ENCODE peak calls at places on chromosomes 2 and 18, in seven cellular contexts. L is NCI-H2081, Q is cardiac septum, R is NCI-H345, D is BJ, B is AG08396, J is foreskin melanocyte. E is an unnamed sample.

GRCh38 chr2:40512246-40512645 is 60.4 kb upstream of the SLC8A1 start:
- DNase-seq in B (no peak), L (no peak), Q (no peak), D (no peak), J (no peak), R (no peak), E (no peak)

GRCh38 chr2:64751286-64752260 is 97.9 kb upstream of the SERTAD2 start:
- DNase-seq in Q (no peak), J (peak), R (peak), L (peak), D (no peak), B (peak), E (peak)

GRCh38 chr18:55219059-55219458 is 259.8 kb upstream of the CCDC68 start:
- DNase-seq in R (no peak), D (no peak), Q (no peak), J (no peak), L (no peak), B (no peak), E (no peak)

GRCh38 chr2:63446658-63447057 is 141.6 kb downstream of the WDPCP start:
- DNase-seq in J (no peak), B (no peak), Q (no peak), L (no peak), R (no peak), D (no peak), E (no peak)

GRCh38 chr18:46250084-46250811 is 146.1 kb downstream of the HAUS1 start:
- DNase-seq in Q (no peak), L (peak), B (peak), D (no peak), J (peak), R (no peak), E (peak)

GRCh38 chr2:212777020-212777491 is 238.5 kb upstream of the ERBB4 start:
- DNase-seq in J (peak), B (peak), Q (no peak), L (peak), D (no peak), R (peak), E (no peak)

GRCh38 chr2:223054193-223054781 is 2.3 kb downstream of the KCNE4 start:
- DNase-seq in D (peak), L (no peak), J (peak), Q (no peak), B (no peak), R (no peak), E (peak)

GRCh38 chr18:10228380-10228779 is 226.1 kb upstream of the APCDD1 start:
- DNase-seq in Q (no peak), J (no peak), L (no peak), R (no peak), D (no peak), B (no peak), E (no peak)

GRCh38 chr2:96408631-96409542 is 73.3 kb downstream of the NCAPH start:
- DNase-seq in B (no peak), D (no peak), L (no peak), Q (peak), J (peak), R (no peak), E (no peak)

GRCh38 chr2:125710561-125710960 is 945.4 kb upstream of the GYPC start:
- DNase-seq in B (no peak), Q (no peak), L (no peak), R (no peak), D (no peak), J (no peak), E (no peak)

GRCh38 chr2:179049546-179050311 is at the start of gene CCDC141:
- DNase-seq in B (no peak), D (no peak), Q (no peak), J (peak), L (no peak), R (no peak), E (no peak)

GRCh38 chr2:26562811-26563645 is 78.1 kb downstream of the CIB4 start:
- DNase-seq in B (no peak), Q (peak), R (peak), L (peak), J (peak), D (no peak), E (peak)

GRCh38 chr2:177029075-177029474 is 183.5 kb upstream of the HNRNPA3 start:
- DNase-seq in L (no peak), D (no peak), R (no peak), B (no peak), J (no peak), Q (no peak), E (no peak)

GRCh38 chr2:162629085-162629484 is 209.5 kb downstream of the KCNH7 start:
- DNase-seq in R (no peak), J (no peak), B (no peak), L (no peak), Q (no peak), D (no peak), E (no peak)

GRCh38 chr2:185108588-185108987 is 510.3 kb downstream of the ZNF804A start:
- DNase-seq in Q (no peak), D (no peak), J (no peak), R (peak), B (no peak), L (peak), E (no peak)

GRCh38 chr2:23248667-23249066 is 136.3 kb upstream of the KLHL29 start:
- DNase-seq in D (no peak), L (no peak), Q (no peak), J (no peak), R (no peak), B (no peak), E (no peak)

GRCh38 chr2:129888896-129889295 is 90.6 kb upstream of the RAB6C start:
- DNase-seq in Q (no peak), J (peak), L (no peak), R (no peak), D (no peak), B (peak), E (peak)

GRCh38 chr2:12244070-12244469 is 472.7 kb upstream of the TRIB2 start:
- DNase-seq in Q (no peak), J (no peak), D (no peak), R (no peak), B (no peak), L (no peak), E (no peak)

GRCh38 chr2:85953476-85953875 is 64.7 kb upstream of the ST3GAL5 start:
- DNase-seq in J (no peak), B (no peak), D (no peak), Q (no peak), L (no peak), R (no peak), E (no peak)